ENCODE peak calls at places on chromosomes 3 and 15, in six cellular contexts. F is mesenchymal stem cell, N is neuronal stem cell, X is mesendoderm, W is H1, S is trophoblast cell. T is an unnamed sample.

GRCh38 chr3:102346897-102347296 is 87.9 kb upstream of the ZPLD1 start:
- DNase-seq in F (no peak), N (no peak), X (no peak), W (no peak), S (no peak), T (no peak)

GRCh38 chr3:133437391-133438093 is 37.7 kb downstream of the BFSP2 start:
- DNase-seq in F (no peak), N (no peak), X (no peak), W (no peak), S (no peak), T (peak)

GRCh38 chr3:10551821-10552630 is 46.6 kb upstream of the ATP2B2 start:
- DNase-seq in F (no peak), N (no peak), X (no peak), W (no peak), S (peak), T (peak)

GRCh38 chr3:128584412-128585020 is 66.1 kb downstream of the RPN1 start:
- DNase-seq in F (peak), N (peak), X (peak), W (no peak), S (peak), T (peak)

GRCh38 chr3:32460031-32460749 is 42.5 kb downstream of the CMTM6 start:
- DNase-seq in F (no peak), N (peak), X (peak), W (peak), S (no peak), T (no peak)

GRCh38 chr15:30649952-30650929 is 24.3 kb downstream of the ARHGAP11B start:
- DNase-seq in F (peak), N (no peak), X (peak), W (no peak), S (no peak), T (peak)

GRCh38 chr15:89155656-89156055 is 65.7 kb downstream of the RLBP1 start:
- DNase-seq in F (no peak), N (no peak), X (no peak), W (no peak), S (no peak), T (no peak)

GRCh38 chr3:126607214-126607908 is 47.6 kb downstream of the TXNRD3 start:
- DNase-seq in F (peak), N (no peak), X (no peak), W (no peak), S (no peak), T (peak)

GRCh38 chr15:34275154-34275553 is 50.3 kb downstream of the EMC4 start:
- DNase-seq in F (no peak), N (no peak), X (no peak), W (no peak), S (no peak), T (peak)

GRCh38 chr3:133506215-133506901 is 67.1 kb upstream of the CDV3 start:
- DNase-seq in F (no peak), N (no peak), X (no peak), W (no peak), S (no peak), T (no peak)

GRCh38 chr3:146077181-146077580 is 83.8 kb downstream of the PLOD2 start:
- DNase-seq in F (no peak), N (no peak), X (no peak), W (no peak), S (no peak), T (peak)

GRCh38 chr3:192812736-192813383 is 85.5 kb upstream of the FGF12 start:
- DNase-seq in F (peak), N (peak), X (peak), W (no peak), S (peak), T (peak)

GRCh38 chr3:70744536-70744935 is 432.1 kb upstream of the MDFIC2 start:
- DNase-seq in F (no peak), N (no peak), X (no peak), W (no peak), S (peak), T (no peak)

GRCh38 chr15:56719774-56720555 is 13.3 kb downstream of the ZNF280D start:
- DNase-seq in F (no peak), N (no peak), X (no peak), W (no peak), S (no peak), T (no peak)

GRCh38 chr3:194688946-194689345 is 3.3 kb downstream of the FAM43A start:
- DNase-seq in F (no peak), N (no peak), X (no peak), W (no peak), S (no peak), T (no peak)
- H3K4me3 ChIP-seq in F (no peak), N (no peak), X (no peak), W (no peak), S (no peak), T (peak)

GRCh38 chr3:3129579-3129978 is 2.8 kb downstream of the TRNT1 start:
- DNase-seq in F (no peak), N (no peak), X (no peak), W (no peak), S (no peak), T (no peak)

GRCh38 chr3:3133490-3133889 is 6.8 kb downstream of the TRNT1 start:
- DNase-seq in F (no peak), N (no peak), X (peak), W (no peak), S (no peak), T (peak)

GRCh38 chr3:3126477-3127431 is at the start of gene TRNT1:
- DNase-seq in F (peak), N (peak), X (peak), W (peak), S (peak), T (peak)

GRCh38 chr3:3125977-3126376 is 763 bp upstream of the TRNT1 start:
- DNase-seq in F (no peak), N (no peak), X (no peak), W (no peak), S (no peak), T (no peak)

DNA sequence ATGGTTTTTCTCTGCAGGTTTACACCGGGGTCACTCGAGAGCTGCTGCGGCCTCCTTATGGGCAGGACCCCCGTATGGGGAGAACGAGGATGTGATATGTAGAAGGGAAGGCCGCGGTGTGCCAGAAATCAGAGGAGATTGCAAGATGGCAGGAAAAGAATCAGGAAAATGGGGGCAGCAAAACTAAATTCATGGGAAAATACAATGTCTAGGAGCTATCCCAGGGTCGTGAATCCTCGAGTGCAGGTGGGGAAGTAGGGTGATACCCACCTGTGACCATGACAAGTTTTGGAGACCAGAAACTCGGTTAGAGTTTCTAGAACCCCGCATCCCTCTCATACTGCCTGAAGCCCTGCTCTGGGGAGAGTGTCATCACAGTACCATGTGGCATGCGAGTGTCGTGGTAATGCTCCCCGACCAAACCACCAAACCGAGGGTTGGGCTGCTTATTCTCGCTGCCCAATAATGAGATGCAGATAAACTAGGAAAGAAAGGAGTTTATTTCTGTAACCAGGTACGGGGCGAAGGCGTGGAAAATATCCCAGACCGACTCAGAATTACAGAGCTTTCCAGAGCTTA is 781 bp downstream of the TRNT1 start:
- DNase-seq in F (peak), N (no peak), X (peak), W (no peak), S (peak), T (peak)
- H3K4ac ChIP-seq in F (peak), N (no peak), X (peak), W (no peak), S (peak), T (peak)

GRCh38 chr3:17431004-17431403 is 311.4 kb downstream of the TBC1D5 start:
- DNase-seq in F (peak), N (no peak), X (peak), W (no peak), S (peak), T (peak)

GRCh38 chr3:17432237-17432636 is 310.2 kb downstream of the TBC1D5 start:
- DNase-seq in F (peak), N (no peak), X (no peak), W (no peak), S (no peak), T (peak)

GRCh38 chr3:17430574-17430973 is 311.9 kb downstream of the TBC1D5 start:
- DNase-seq in F (no peak), N (no peak), X (no peak), W (no peak), S (no peak), T (no peak)

GRCh38 chr3:17433866-17434265 is 308.6 kb downstream of the TBC1D5 start:
- DNase-seq in F (no peak), N (no peak), X (no peak), W (no peak), S (no peak), T (no peak)

GRCh38 chr3:17431477-17432045 is 310.9 kb downstream of the TBC1D5 start:
- DNase-seq in F (no peak), N (no peak), X (no peak), W (no peak), S (no peak), T (peak)
- H3K9ac ChIP-seq in F (peak), N (no peak), X (no peak), W (no peak), S (no peak), T (no peak)

GRCh38 chr3:130831716-130832400 is 62.0 kb upstream of the ATP2C1 start:
- DNase-seq in F (no peak), N (no peak), X (peak), W (no peak), S (no peak), T (no peak)
- H3K4me3 ChIP-seq in F (no peak), N (no peak), X (no peak), W (no peak), S (no peak), T (no peak)

T was measured in IMR-90.